ENCODE peak calls at places on chromosome 1, in nine cellular contexts. One of them, this sample, is unnamed.

GRCh38 chr1:76640092-76640491 is 227.2 kb upstream of the ST6GALNAC5 start:
- DNase-seq in mesenteric fat pad: no peak
- DNase-seq in adipocyte: peak; percentile 73
- DNase-seq in GM13976: no peak
- DNase-seq in M059J: peak; percentile 11
- DNase-seq in nephron progenitor cell: no peak
- DNase-seq in effector memory CD4-positive, alpha-beta T cell: no peak
- DNase-seq in stimulated activated CD4-positive, alpha-beta T cell treated with anti-CD3 and anti-CD28 coated beads, Interleukin-4, amount 100 ng/mL, for 24 hours: no peak
- DNase-seq in NT2/D1: no peak
- DNase-seq in this sample: no peak

GRCh38 chr1:2412773-2413494 is 570 bp upstream of the PEX10 start:
- DNase-seq in stimulated activated CD4-positive, alpha-beta T cell treated with anti-CD3 and anti-CD28 coated beads, Interleukin-4, amount 100 ng/mL, for 24 hours: no peak
- DNase-seq in GM13976: peak; percentile 81
- DNase-seq in nephron progenitor cell: peak; percentile 29
- DNase-seq in M059J: peak; percentile 54
- DNase-seq in adipocyte: peak; percentile 6
- DNase-seq in NT2/D1: no peak
- DNase-seq in mesenteric fat pad: no peak
- DNase-seq in effector memory CD4-positive, alpha-beta T cell: no peak
- DNase-seq in this sample: no peak

GRCh38 chr1:2969870-2970291 is 51.4 kb upstream of the ACTRT2 start:
- DNase-seq in effector memory CD4-positive, alpha-beta T cell: no peak
- DNase-seq in adipocyte: no peak
- DNase-seq in stimulated activated CD4-positive, alpha-beta T cell treated with anti-CD3 and anti-CD28 coated beads, Interleukin-4, amount 100 ng/mL, for 24 hours: no peak
- DNase-seq in mesenteric fat pad: peak; percentile 88
- DNase-seq in nephron progenitor cell: no peak
- DNase-seq in NT2/D1: no peak
- DNase-seq in GM13976: no peak
- DNase-seq in M059J: no peak
- DNase-seq in this sample: peak; percentile 19

GRCh38 chr1:95084317-95085176 is 11.8 kb upstream of the ALG14 start:
- DNase-seq in NT2/D1: no peak
- DNase-seq in stimulated activated CD4-positive, alpha-beta T cell treated with anti-CD3 and anti-CD28 coated beads, Interleukin-4, amount 100 ng/mL, for 24 hours: peak; percentile 16
- DNase-seq in adipocyte: peak; percentile 56
- DNase-seq in nephron progenitor cell: peak; percentile 13
- DNase-seq in GM13976: peak; percentile 65
- DNase-seq in effector memory CD4-positive, alpha-beta T cell: no peak
- DNase-seq in M059J: peak; percentile 43
- DNase-seq in mesenteric fat pad: no peak
- DNase-seq in this sample: no peak

GRCh38 chr1:223123238-223123976 is 19.6 kb downstream of the TLR5 start:
- DNase-seq in NT2/D1: peak; percentile 74
- DNase-seq in stimulated activated CD4-positive, alpha-beta T cell treated with anti-CD3 and anti-CD28 coated beads, Interleukin-4, amount 100 ng/mL, for 24 hours: peak; percentile 81
- DNase-seq in GM13976: peak; percentile 79
- DNase-seq in effector memory CD4-positive, alpha-beta T cell: peak; percentile 17
- DNase-seq in M059J: peak; percentile 67
- DNase-seq in adipocyte: peak; percentile 87
- DNase-seq in nephron progenitor cell: peak; percentile 76
- DNase-seq in mesenteric fat pad: no peak
- DNase-seq in this sample: peak; percentile 77

GRCh38 chr1:235920596-235921375 is 54.1 kb upstream of the LYST start:
- DNase-seq in effector memory CD4-positive, alpha-beta T cell: no peak
- DNase-seq in adipocyte: peak; percentile 58
- DNase-seq in stimulated activated CD4-positive, alpha-beta T cell treated with anti-CD3 and anti-CD28 coated beads, Interleukin-4, amount 100 ng/mL, for 24 hours: no peak
- DNase-seq in M059J: peak; percentile 75
- DNase-seq in nephron progenitor cell: no peak
- DNase-seq in GM13976: no peak
- DNase-seq in NT2/D1: no peak
- DNase-seq in mesenteric fat pad: no peak
- DNase-seq in this sample: no peak

GRCh38 chr1:212309967-212310366 is 24.8 kb downstream of the PPP2R5A start:
- DNase-seq in NT2/D1: peak; percentile 32
- DNase-seq in GM13976: no peak
- DNase-seq in effector memory CD4-positive, alpha-beta T cell: no peak
- DNase-seq in M059J: no peak
- DNase-seq in stimulated activated CD4-positive, alpha-beta T cell treated with anti-CD3 and anti-CD28 coated beads, Interleukin-4, amount 100 ng/mL, for 24 hours: no peak
- DNase-seq in nephron progenitor cell: no peak
- DNase-seq in adipocyte: no peak
- DNase-seq in mesenteric fat pad: no peak
- DNase-seq in this sample: no peak

GRCh38 chr1:62800825-62801306 is 16.9 kb downstream of the ATG4C start:
- DNase-seq in effector memory CD4-positive, alpha-beta T cell: no peak
- DNase-seq in mesenteric fat pad: no peak
- DNase-seq in nephron progenitor cell: no peak
- DNase-seq in stimulated activated CD4-positive, alpha-beta T cell treated with anti-CD3 and anti-CD28 coated beads, Interleukin-4, amount 100 ng/mL, for 24 hours: no peak
- DNase-seq in GM13976: peak; percentile 73
- DNase-seq in adipocyte: no peak
- DNase-seq in M059J: peak; percentile 47
- DNase-seq in NT2/D1: no peak
- DNase-seq in this sample: no peak

GRCh38 chr1:68495968-68496679 is 758 bp downstream of the DEPDC1 start:
- DNase-seq in GM13976: peak; percentile 36
- DNase-seq in nephron progenitor cell: no peak
- DNase-seq in mesenteric fat pad: no peak
- DNase-seq in effector memory CD4-positive, alpha-beta T cell: no peak
- DNase-seq in NT2/D1: peak; percentile 9
- DNase-seq in stimulated activated CD4-positive, alpha-beta T cell treated with anti-CD3 and anti-CD28 coated beads, Interleukin-4, amount 100 ng/mL, for 24 hours: no peak
- DNase-seq in M059J: peak; percentile 21
- DNase-seq in adipocyte: no peak
- DNase-seq in this sample: no peak

GRCh38 chr1:220775238-220775853 is 11.4 kb upstream of the MTARC1 start:
- DNase-seq in NT2/D1: peak; percentile 67
- DNase-seq in effector memory CD4-positive, alpha-beta T cell: no peak
- DNase-seq in GM13976: peak; percentile 62
- DNase-seq in nephron progenitor cell: peak; percentile 70
- DNase-seq in stimulated activated CD4-positive, alpha-beta T cell treated with anti-CD3 and anti-CD28 coated beads, Interleukin-4, amount 100 ng/mL, for 24 hours: peak; percentile 41
- DNase-seq in mesenteric fat pad: no peak
- DNase-seq in adipocyte: peak; percentile 64
- DNase-seq in M059J: no peak
- DNase-seq in this sample: no peak

GRCh38 chr1:155208406-155208655 is 164 bp upstream of the MTX1 start:
- DNase-seq in effector memory CD4-positive, alpha-beta T cell: no peak
- DNase-seq in mesenteric fat pad: no peak
- DNase-seq in GM13976: no peak
- DNase-seq in adipocyte: no peak
- DNase-seq in NT2/D1: peak; percentile 92
- DNase-seq in M059J: no peak
- DNase-seq in nephron progenitor cell: no peak
- DNase-seq in stimulated activated CD4-positive, alpha-beta T cell treated with anti-CD3 and anti-CD28 coated beads, Interleukin-4, amount 100 ng/mL, for 24 hours: no peak
- DNase-seq in this sample: no peak

GRCh38 chr1:183417691-183418491 is at the start of gene NMNAT2:
- DNase-seq in nephron progenitor cell: peak; percentile 50
- DNase-seq in stimulated activated CD4-positive, alpha-beta T cell treated with anti-CD3 and anti-CD28 coated beads, Interleukin-4, amount 100 ng/mL, for 24 hours: no peak
- DNase-seq in NT2/D1: peak; percentile 71
- DNase-seq in M059J: peak; percentile 45
- DNase-seq in mesenteric fat pad: no peak
- DNase-seq in GM13976: no peak
- DNase-seq in effector memory CD4-positive, alpha-beta T cell: no peak
- DNase-seq in adipocyte: peak; percentile 50
- DNase-seq in this sample: no peak

GRCh38 chr1:206722751-206723499 is 38.2 kb downstream of the MAPKAPK2 start:
- DNase-seq in NT2/D1: no peak
- DNase-seq in effector memory CD4-positive, alpha-beta T cell: no peak
- DNase-seq in M059J: peak; percentile 73
- DNase-seq in nephron progenitor cell: no peak
- DNase-seq in adipocyte: no peak
- DNase-seq in stimulated activated CD4-positive, alpha-beta T cell treated with anti-CD3 and anti-CD28 coated beads, Interleukin-4, amount 100 ng/mL, for 24 hours: no peak
- DNase-seq in mesenteric fat pad: peak; percentile 75
- DNase-seq in GM13976: no peak
- DNase-seq in this sample: no peak

GRCh38 chr1:181134543-181135461 is 46.3 kb downstream of the IER5 start:
- DNase-seq in mesenteric fat pad: no peak
- DNase-seq in M059J: peak; percentile 78
- DNase-seq in nephron progenitor cell: no peak
- DNase-seq in GM13976: peak; percentile 68
- DNase-seq in NT2/D1: no peak
- DNase-seq in effector memory CD4-positive, alpha-beta T cell: no peak
- DNase-seq in stimulated activated CD4-positive, alpha-beta T cell treated with anti-CD3 and anti-CD28 coated beads, Interleukin-4, amount 100 ng/mL, for 24 hours: peak; percentile 28
- DNase-seq in adipocyte: peak; percentile 86
- DNase-seq in this sample: no peak

GRCh38 chr1:37825508-37825907 is 17.5 kb upstream of the YRDC start:
- DNase-seq in NT2/D1: no peak
- DNase-seq in effector memory CD4-positive, alpha-beta T cell: no peak
- DNase-seq in mesenteric fat pad: no peak
- DNase-seq in nephron progenitor cell: no peak
- DNase-seq in adipocyte: no peak
- DNase-seq in GM13976: no peak
- DNase-seq in stimulated activated CD4-positive, alpha-beta T cell treated with anti-CD3 and anti-CD28 coated beads, Interleukin-4, amount 100 ng/mL, for 24 hours: no peak
- DNase-seq in M059J: no peak
- DNase-seq in this sample: no peak

GRCh38 chr1:67769633-67770256 is 63.5 kb downstream of the GNG12 start:
- DNase-seq in mesenteric fat pad: no peak
- DNase-seq in M059J: no peak
- DNase-seq in stimulated activated CD4-positive, alpha-beta T cell treated with anti-CD3 and anti-CD28 coated beads, Interleukin-4, amount 100 ng/mL, for 24 hours: no peak
- DNase-seq in GM13976: no peak
- DNase-seq in adipocyte: no peak
- DNase-seq in nephron progenitor cell: no peak
- DNase-seq in effector memory CD4-positive, alpha-beta T cell: no peak
- DNase-seq in NT2/D1: no peak
- DNase-seq in this sample: no peak